ENCODE peak calls at places on chromosomes 1 and 21, in five cellular contexts. A is A549, Y is HCEC 1CT, M is HFF-Myc, I is AG04449. R is an unnamed sample.

GRCh38 chr1:21673277-21673780 is 4.2 kb upstream of the RAP1GAP start:
- DNase-seq in M (peak), Y (peak), A (no peak), I (peak), R (no peak)

GRCh38 chr1:40640314-40641076 is 25.0 kb downstream of the RIMS3 start:
- DNase-seq in Y (no peak), I (no peak), M (no peak), A (no peak), R (no peak)

GRCh38 chr1:53627666-53628065 is 111.3 kb downstream of the GLIS1 start:
- DNase-seq in A (no peak), M (no peak), Y (no peak), I (no peak), R (no peak)

GRCh38 chr1:115073298-115074087 is 15.8 kb downstream of the TSPAN2 start:
- DNase-seq in Y (no peak), M (no peak), A (no peak), I (no peak), R (no peak)

GRCh38 chr1:21861602-21862429 is 49.8 kb downstream of the LDLRAD2 start:
- DNase-seq in A (no peak), M (no peak), I (peak), Y (peak), R (no peak)

GRCh38 chr1:37265786-37266667 is 208.4 kb upstream of the ZC3H12A start:
- DNase-seq in M (no peak), Y (no peak), I (no peak), A (no peak), R (no peak)

GRCh38 chr1:175250027-175250426 is 57.5 kb upstream of the KIAA0040 start:
- DNase-seq in A (no peak), Y (no peak), I (no peak), M (no peak), R (no peak)

GRCh38 chr1:91555074-91555730 is 54.6 kb downstream of the CDC7 start:
- DNase-seq in A (no peak), I (no peak), Y (peak), M (no peak), R (peak)

GRCh38 chr1:55259906-55260608 is 44.9 kb upstream of the USP24 start:
- DNase-seq in I (no peak), A (no peak), M (no peak), Y (no peak), R (no peak)

GRCh38 chr1:172585348-172585747 is 52.4 kb downstream of the SUCO start:
- DNase-seq in Y (peak), A (no peak), I (peak), M (no peak), R (peak)

GRCh38 chr1:3645247-3645646 is 4.7 kb downstream of the WRAP73 start:
- DNase-seq in I (no peak), Y (no peak), A (no peak), M (no peak), R (no peak)

GRCh38 chr1:198175418-198176170 is 18.8 kb downstream of the NEK7 start:
- DNase-seq in M (no peak), I (no peak), Y (peak), A (no peak), R (no peak)

GRCh38 chr1:226506021-226506420 is 42.5 kb upstream of the STUM start:
- DNase-seq in I (no peak), Y (no peak), A (no peak), M (no peak), R (no peak)

GRCh38 chr1:160418483-160418882 is 18.1 kb downstream of the VANGL2 start:
- DNase-seq in I (no peak), M (no peak), A (no peak), Y (no peak), R (no peak)

GRCh38 chr1:228922722-228923376 is 187.6 kb downstream of the RHOU start:
- DNase-seq in M (no peak), I (no peak), Y (no peak), A (no peak), R (no peak)

GRCh38 chr1:229042482-229042881 is 228.4 kb upstream of the RAB4A start:
- DNase-seq in M (no peak), Y (no peak), A (no peak), I (no peak), R (no peak)

GRCh38 chr1:108531429-108531828 is 28.5 kb upstream of the EEIG2 start:
- DNase-seq in Y (no peak), M (no peak), A (no peak), I (no peak), R (no peak)

GRCh38 chr1:170853867-170854266 is 81.5 kb upstream of the MROH9 start:
- DNase-seq in A (no peak), I (no peak), Y (no peak), M (no peak), R (no peak)

GRCh38 chr1:245091818-245092637 is 62.8 kb upstream of the KIF26B start:
- DNase-seq in I (peak), M (peak), Y (peak), A (peak), R (peak)

GRCh38 chr21:8993943-8994639 is 1527.3 kb upstream of the TPTE start:
- DNase-seq in Y (no peak), I (no peak), M (no peak), A (no peak), R (no peak)

GRCh38 chr1:201713093-201713810 is 115.7 kb upstream of the IPO9 start:
- DNase-seq in A (peak), M (peak), I (peak), Y (peak), R (peak)

GRCh38 chr1:17869826-17870225 is 114.7 kb downstream of the ACTL8 start:
- DNase-seq in M (no peak), Y (no peak), A (no peak), I (no peak), R (peak)

GRCh38 chr1:206496131-206496793 is 11.1 kb upstream of the RASSF5 start:
- DNase-seq in M (no peak), I (no peak), A (no peak), Y (no peak), R (no peak)

GRCh38 chr1:51289676-51290488 is 40.5 kb downstream of the TTC39A start:
- DNase-seq in Y (no peak), I (no peak), A (no peak), M (no peak), R (no peak)